ENCODE peak calls at places on chromosomes 6 and 20, in five cellular contexts. B, N, E, H and D are unnamed samples.

GRCh38 chr6:119158057-119158848 is 79.8 kb upstream of the FAM184A start:
- DNase-seq in E (no peak), B (no peak), N (peak), H (no peak), D (peak)

GRCh38 chr20:61875221-61875885 is 190.3 kb downstream of the TAF4 start:
- DNase-seq in H (no peak), N (no peak), E (no peak), B (no peak), D (no peak)

GRCh38 chr6:140321891-140322290 is 947.4 kb upstream of the CITED2 start:
- DNase-seq in N (no peak), H (no peak), B (no peak), E (no peak), D (no peak)

GRCh38 chr20:5947276-5947675 is 3.1 kb downstream of the TRMT6 start:
- DNase-seq in B (no peak), H (no peak), N (peak), E (no peak), D (peak)

GRCh38 chr6:148414836-148415235 is 72.2 kb downstream of the SASH1 start:
- DNase-seq in B (no peak), H (no peak), E (no peak), N (no peak), D (no peak)

GRCh38 chr6:125919618-125920017 is 37.0 kb upstream of the HINT3 start:
- DNase-seq in H (no peak), E (no peak), N (no peak), B (no peak), D (no peak)

GRCh38 chr6:12595161-12595792 is 121.3 kb upstream of the PHACTR1 start:
- DNase-seq in N (no peak), H (no peak), B (no peak), E (no peak), D (no peak)

GRCh38 chr6:138415125-138415524 is 11.1 kb downstream of the HEBP2 start:
- DNase-seq in E (no peak), N (no peak), B (no peak), H (no peak), D (no peak)

GRCh38 chr6:32637219-32637880 is at the start of gene HLA-DQA1:
- DNase-seq in B (peak), E (no peak), H (no peak), N (no peak), D (peak)

GRCh38 chr6:130147151-130147550 is 75.6 kb downstream of the SAMD3 start:
- DNase-seq in H (no peak), N (no peak), B (no peak), E (no peak), D (no peak)

GRCh38 chr6:164832410-164832809 is 477.0 kb downstream of the C6orf118 start:
- DNase-seq in E (no peak), B (no peak), N (no peak), H (no peak), D (no peak)

GRCh38 chr20:3010985-3011723 is 32.3 kb upstream of the GNRH2 start:
- DNase-seq in N (no peak), E (no peak), H (no peak), B (no peak), D (no peak)

GRCh38 chr6:40000964-40001515 is 66.8 kb upstream of the MOCS1 start:
- DNase-seq in N (no peak), H (no peak), E (no peak), B (no peak), D (no peak)

GRCh38 chr6:132298344-132298949 is 102.8 kb downstream of the MOXD1 start:
- DNase-seq in E (peak), N (no peak), B (peak), H (peak), D (no peak)

GRCh38 chr6:168118935-168119334 is 39.9 kb upstream of the FRMD1 start:
- DNase-seq in N (no peak), B (no peak), E (no peak), H (no peak), D (no peak)

GRCh38 chr20:35088231-35088794 is 4.3 kb downstream of the TRPC4AP start:
- DNase-seq in H (no peak), E (no peak), N (no peak), B (no peak), D (no peak)

GRCh38 chr6:108728826-108729225 is 119.4 kb upstream of the ARMC2 start:
- DNase-seq in B (no peak), E (no peak), H (no peak), N (no peak), D (no peak)

GRCh38 chr6:7505196-7505699 is 36.2 kb upstream of the DSP start:
- DNase-seq in E (peak), N (no peak), B (no peak), H (no peak), D (peak)

GRCh38 chr6:27312146-27312949 is at the start of gene POM121L2:
- DNase-seq in B (no peak), E (peak), H (peak), N (peak), D (peak)

DNA sequence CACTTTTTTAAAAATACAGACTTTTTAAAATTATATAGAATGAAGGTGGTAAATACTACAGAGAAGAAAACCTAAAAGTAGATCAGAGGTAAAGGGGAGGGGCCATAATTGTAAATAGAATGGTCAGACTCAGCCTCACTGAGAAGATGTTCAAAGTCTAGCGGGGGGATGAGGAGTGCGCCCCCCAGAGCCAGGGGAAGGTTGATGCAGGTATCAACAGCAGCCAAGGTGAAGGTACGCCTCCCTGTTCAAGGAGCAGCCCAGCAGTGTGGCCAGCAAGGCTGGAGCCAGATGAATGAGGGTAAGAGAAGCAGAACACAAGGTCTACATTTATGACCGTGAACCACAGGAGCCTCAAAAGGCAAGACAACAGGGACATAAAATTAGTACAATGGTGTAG is 204.1 kb downstream of the PTPRT start:
- DNase-seq in E (no peak), H (no peak), B (no peak), N (no peak), D (no peak)
- TF ChIP-seq CTCF in E (no peak), H (no peak), B (peak), N (no peak), D (no peak)

DNA sequence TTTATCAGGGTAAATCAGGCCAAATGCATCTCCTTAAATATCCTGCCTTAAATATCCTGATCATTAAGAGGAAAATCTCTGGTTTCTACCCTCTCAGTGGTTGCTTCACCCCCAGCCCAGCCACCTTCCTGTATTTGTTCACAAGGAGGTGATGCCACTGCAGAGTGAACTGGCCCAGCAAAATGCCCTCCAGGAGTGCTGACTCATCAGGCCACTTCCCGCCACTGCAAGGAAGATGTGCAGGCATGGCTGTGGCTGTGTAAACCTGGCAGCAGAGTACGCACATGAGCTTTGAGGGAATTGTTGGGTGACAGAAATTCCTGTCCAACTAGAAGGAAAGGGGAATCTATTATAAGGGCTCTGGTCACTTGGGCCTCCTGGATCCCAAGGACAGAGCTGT is 13.8 kb downstream of the NQO2 start:
- DNase-seq in E (peak), N (peak), H (no peak), B (no peak), D (peak)
- TF ChIP-seq CTCF in E (no peak), N (no peak), H (no peak), B (no peak), D (no peak)

GRCh38 chr6:99111590-99111989 is 163.8 kb upstream of the FBXL4 start:
- DNase-seq in E (no peak), H (no peak), N (no peak), B (no peak), D (no peak)
- TF ChIP-seq CTCF in E (no peak), H (no peak), N (no peak), B (no peak), D (no peak)

DNA sequence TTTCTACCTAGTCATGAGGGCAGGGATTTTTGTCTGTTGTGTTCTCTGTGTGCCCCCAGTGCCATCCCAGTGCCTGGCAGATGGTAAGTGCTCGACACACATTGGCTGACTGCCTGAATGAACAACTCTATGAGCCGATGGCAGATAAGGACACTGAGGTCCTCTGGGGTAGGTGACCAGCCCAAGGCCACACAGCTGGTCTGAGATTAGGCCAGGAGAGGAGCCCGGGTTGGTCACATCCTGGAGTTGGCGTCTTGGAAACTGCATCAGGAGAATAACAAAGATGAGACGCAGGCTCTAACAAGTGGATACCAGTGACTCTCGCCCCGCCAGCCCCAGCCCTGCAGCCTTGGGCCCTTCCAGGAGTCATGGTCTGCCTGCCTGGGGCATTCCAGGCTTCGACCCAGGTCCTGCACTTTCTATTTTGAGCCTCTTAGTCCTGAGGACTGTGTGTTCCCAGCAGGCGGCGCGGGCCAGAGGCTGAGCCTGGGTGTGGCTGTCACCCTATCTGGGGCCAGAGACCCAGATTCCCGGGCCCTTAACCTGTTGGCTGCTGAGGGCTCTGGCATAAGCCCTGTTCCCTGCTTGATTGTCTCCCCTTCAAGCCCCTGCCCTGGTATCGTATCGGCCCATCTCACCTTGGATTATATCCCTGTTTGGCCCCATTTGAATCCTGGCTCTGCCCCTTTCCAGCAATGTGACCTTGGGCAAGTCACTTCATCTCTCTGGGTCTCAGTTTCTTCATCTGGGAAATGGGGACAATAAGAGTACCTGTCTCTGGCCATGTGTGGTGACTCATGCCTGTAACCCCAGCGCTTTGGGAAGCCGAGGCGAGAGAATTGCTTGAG is 88.3 kb downstream of the CEBPB start:
- DNase-seq in H (no peak), E (peak), B (no peak), N (peak), D (no peak)
- TF ChIP-seq CTCF in H (no peak), E (peak), B (no peak), N (peak), D (no peak)

GRCh38 chr20:51409192-51409875 is 133.2 kb downstream of the NFATC2 start:
- DNase-seq in H (peak), N (no peak), B (no peak), E (no peak), D (no peak)

GRCh38 chr20:51412333-51412761 is 130.2 kb downstream of the NFATC2 start:
- DNase-seq in E (no peak), B (no peak), H (no peak), N (no peak), D (no peak)

GRCh38 chr20:51412991-51413471 is 129.5 kb downstream of the NFATC2 start:
- DNase-seq in H (no peak), N (no peak), B (no peak), E (no peak), D (no peak)

GRCh38 chr20:51411867-51412266 is 130.7 kb downstream of the NFATC2 start:
- DNase-seq in N (no peak), B (no peak), E (no peak), H (no peak), D (no peak)

DNA sequence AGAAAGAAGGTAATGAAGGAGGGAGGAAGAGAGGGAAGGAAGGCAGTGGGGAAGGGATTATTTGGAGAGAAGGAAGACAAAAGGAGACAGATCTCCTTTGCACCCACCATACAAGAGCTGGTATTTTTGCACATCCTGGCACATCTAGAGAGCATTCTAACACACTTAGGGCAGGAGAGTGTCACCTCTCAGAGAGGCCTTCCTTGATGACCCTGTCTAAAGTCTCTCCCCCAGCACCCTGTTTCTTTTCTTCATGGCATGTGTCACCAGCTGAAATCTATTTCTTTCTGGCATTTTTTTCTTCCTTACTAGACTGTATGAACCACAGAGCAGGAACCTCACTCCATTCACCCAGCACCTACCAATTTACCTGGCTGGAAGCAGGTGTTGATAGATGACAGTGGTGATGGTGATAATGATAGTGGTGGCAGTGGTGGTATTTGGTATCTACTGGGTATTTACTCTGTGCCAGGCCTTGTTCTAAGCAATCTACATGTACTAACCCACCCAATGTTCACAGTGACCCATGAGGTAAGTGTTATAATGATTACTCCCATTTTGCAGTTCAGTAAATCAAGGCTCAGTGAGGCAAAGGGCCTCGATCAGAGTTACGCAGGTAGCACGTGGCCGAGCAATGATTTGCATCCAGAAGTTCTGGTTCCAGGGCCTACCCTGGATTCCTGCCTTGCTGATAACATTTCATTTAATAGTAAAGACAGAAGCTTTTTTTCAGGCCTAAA is 131.8 kb downstream of the NFATC2 start:
- DNase-seq in B (no peak), N (no peak), H (no peak), E (no peak), D (no peak)
- TF ChIP-seq CTCF in B (no peak), N (no peak), H (no peak), E (no peak), D (no peak)